ENCODE peak calls at places on chromosomes 11 and 22, in six cellular contexts. S, T, H, R, Q and K are unnamed samples.

GRCh38 chr11:2107941-2108630 is 31.1 kb downstream of the IGF2 start:
- DNase-seq in S (no peak), T (no peak), H (no peak), R (no peak), Q (no peak), K (no peak)

GRCh38 chr11:28488336-28488735 is 380.1 kb downstream of the METTL15 start:
- DNase-seq in S (no peak), T (no peak), H (no peak), R (no peak), Q (no peak), K (no peak)

GRCh38 chr11:10026514-10026913 is 267.5 kb downstream of the SBF2 start:
- DNase-seq in S (peak; percentile 42), T (no peak), H (no peak), R (no peak), Q (no peak), K (no peak)

GRCh38 chr11:96188625-96189006 is 154.4 kb downstream of the MAML2 start:
- DNase-seq in S (no peak), T (no peak), H (no peak), R (no peak), Q (no peak), K (no peak)

GRCh38 chr22:48098936-48099245 is 1336.4 kb downstream of the TBC1D22A start:
- DNase-seq in S (no peak), T (no peak), H (no peak), R (no peak), Q (no peak), K (no peak)

GRCh38 chr11:78715639-78716311 is 141.1 kb upstream of the NARS2 start:
- DNase-seq in S (peak; percentile 36), T (peak; percentile 36), H (peak; percentile 57), R (no peak), Q (peak; percentile 23), K (peak; percentile 80)

GRCh38 chr11:31972623-31973022 is 118.3 kb upstream of the RCN1 start:
- DNase-seq in S (no peak), T (no peak), H (no peak), R (no peak), Q (no peak), K (no peak)

GRCh38 chr11:293293-293851 is 4.4 kb downstream of the PGGHG start:
- DNase-seq in S (no peak), T (no peak), H (no peak), R (no peak), Q (peak; percentile 6), K (no peak)

GRCh38 chr11:134332189-134332631 is 422 bp downstream of the GLB1L2 start:
- DNase-seq in S (no peak), T (no peak), H (peak; percentile 29), R (no peak), Q (no peak), K (no peak)

GRCh38 chr11:124760205-124760652 is 1.9 kb downstream of the ESAM start:
- DNase-seq in S (peak; percentile 59), T (no peak), H (no peak), R (no peak), Q (peak; percentile 69), K (no peak)

GRCh38 chr11:2093575-2094353 is 45.4 kb downstream of the IGF2 start:
- DNase-seq in S (no peak), T (no peak), H (no peak), R (no peak), Q (peak; percentile 69), K (no peak)

GRCh38 chr11:77619576-77620198 is 17.9 kb downstream of the CLNS1A start:
- DNase-seq in S (peak; percentile 57), T (peak; percentile 67), H (peak; percentile 29), R (no peak), Q (no peak), K (peak; percentile 5)

GRCh38 chr11:66886317-66886588 is 29.4 kb downstream of the LRFN4 start:
- DNase-seq in S (no peak), T (no peak), H (no peak), R (no peak), Q (no peak), K (no peak)

GRCh38 chr11:22879615-22880014 is 19.3 kb upstream of the CCDC179 start:
- DNase-seq in S (peak; percentile 42), T (no peak), H (peak; percentile 5), R (no peak), Q (no peak), K (no peak)

GRCh38 chr22:35016909-35017308 is 49.0 kb upstream of the ISX start:
- DNase-seq in S (no peak), T (no peak), H (no peak), R (no peak), Q (no peak), K (no peak)

GRCh38 chr11:68354181-68354872 is 41.9 kb downstream of the LRP5 start:
- DNase-seq in S (peak; percentile 44), T (no peak), H (peak; percentile 96), R (no peak), Q (peak; percentile 85), K (peak; percentile 54)

GRCh38 chr22:21074092-21074715 is 28.5 kb downstream of the LRRC74B start:
- DNase-seq in S (no peak), T (no peak), H (peak; percentile 37), R (no peak), Q (no peak), K (peak; percentile 55)

GRCh38 chr11:26229270-26229669 is 102.7 kb upstream of the ANO3 start:
- DNase-seq in S (peak; percentile 99), T (no peak), H (no peak), R (no peak), Q (no peak), K (peak; percentile 51)

GRCh38 chr22:44097263-44098020 is 73.3 kb downstream of the PARVB start:
- DNase-seq in S (no peak), T (no peak), H (no peak), R (no peak), Q (no peak), K (no peak)

GRCh38 chr22:29147241-29147919 is 58.3 kb upstream of the EMID1 start:
- DNase-seq in S (no peak), T (no peak), H (no peak), R (no peak), Q (no peak), K (no peak)

GRCh38 chr11:69213315-69213714 is 57.6 kb downstream of the SMIM38 start:
- DNase-seq in S (no peak), T (peak; percentile 8), H (no peak), R (no peak), Q (no peak), K (peak; percentile 12)

GRCh38 chr11:133047036-133047800 is 485.1 kb downstream of the OPCML start:
- DNase-seq in S (no peak), T (no peak), H (no peak), R (no peak), Q (no peak), K (no peak)

GRCh38 chr22:27786253-27786898 is 15.2 kb downstream of the MN1 start:
- DNase-seq in S (no peak), T (no peak), H (no peak), R (no peak), Q (no peak), K (no peak)
- H3K27ac ChIP-seq in S (no peak overlapping the region), T (no peak overlapping the region), H (no peak overlapping the region), R (no peak overlapping the region), Q (no peak overlapping the region), K (no peak overlapping the region)

GRCh38 chr22:50621948-50622722 is 5.8 kb downstream of the ARSA start:
- DNase-seq in S (no peak), T (peak; percentile 64), H (no peak), R (no peak), Q (no peak), K (no peak)
- H3K27ac ChIP-seq in S (no peak overlapping the region), T (peak overlapping the region; percentile 98), H (no peak overlapping the region), R (peak overlapping the region; percentile 91), Q (peak overlapping the region; percentile 63), K (peak overlapping the region; percentile 87)

GRCh38 chr11:58330861-58331260 is 28.0 kb downstream of the OR5B17 start:
- DNase-seq in S (no peak), T (no peak), H (no peak), R (no peak), Q (no peak), K (no peak)

GRCh38 chr11:58334708-58335107 is 24.2 kb downstream of the OR5B17 start:
- DNase-seq in S (peak; percentile 87), T (no peak), H (peak; percentile 33), R (no peak), Q (no peak), K (peak; percentile 14)
- H3K27ac ChIP-seq in S (peak overlapping the region; percentile 87), T (no peak overlapping the region), H (no peak overlapping the region), R (no peak overlapping the region), Q (no peak overlapping the region), K (peak overlapping the region; percentile 54)

DNA sequence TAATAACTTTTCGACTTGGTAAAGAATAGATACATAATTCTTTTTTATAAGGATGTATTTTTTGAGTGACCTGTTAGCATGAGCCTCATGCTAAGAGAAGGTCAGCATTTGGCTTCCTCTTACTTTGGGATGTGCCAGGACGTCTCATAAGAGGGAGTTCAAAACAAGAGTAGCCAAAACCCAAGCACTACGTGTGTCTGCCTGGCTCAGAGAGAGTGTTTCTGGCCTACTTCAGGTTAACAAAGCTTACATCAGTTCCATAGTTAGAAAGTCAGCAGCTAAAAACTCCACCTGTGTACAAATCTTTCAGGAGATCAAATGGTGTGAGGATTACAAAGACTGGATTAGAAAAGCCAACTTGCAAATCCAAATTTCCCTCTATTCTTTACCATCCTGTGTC is 13.9 kb downstream of the SNX19 start:
- DNase-seq in S (no peak), T (no peak), H (no peak), R (no peak), Q (no peak), K (no peak)
- H3K27ac ChIP-seq in S (no peak overlapping the region), T (no peak overlapping the region), H (no peak overlapping the region), R (no peak overlapping the region), Q (no peak overlapping the region), K (no peak overlapping the region)